ENCODE peak calls at places on chromosomes 4 and X, in four cellular contexts. Z is choroid plexus epithelial cell, N is GM20000, I is mesothelial cell of epicardium. P is an unnamed sample.

GRCh38 chr4:61527886-61528285 is 327.8 kb downstream of the ADGRL3 start:
- DNase-seq in Z (no peak), N (no peak), I (no peak), P (no peak)

GRCh38 chr4:96228463-96228862 is 388.6 kb downstream of the PDHA2 start:
- DNase-seq in Z (peak), N (no peak), I (no peak), P (no peak)

GRCh38 chr4:10734697-10735096 is 50.1 kb upstream of the CLNK start:
- DNase-seq in Z (no peak), N (no peak), I (no peak), P (no peak)

GRCh38 chrX:123859409-123859827 is 435 bp upstream of the XIAP start:
- DNase-seq in Z (no peak), N (no peak), I (no peak), P (no peak)

GRCh38 chr4:2343476-2343875 is 75.0 kb downstream of the ZFYVE28 start:
- DNase-seq in Z (no peak), N (no peak), I (peak), P (no peak)

GRCh38 chr4:2928242-2929155 is 34.7 kb downstream of the NOP14 start:
- DNase-seq in Z (no peak), N (no peak), I (no peak), P (no peak)

GRCh38 chr4:186932631-186933150 is 209.0 kb upstream of the FAT1 start:
- DNase-seq in Z (peak), N (no peak), I (no peak), P (no peak)

GRCh38 chrX:39856472-39857121 is 241.2 kb downstream of the BCOR start:
- DNase-seq in Z (no peak), N (no peak), I (no peak), P (no peak)

GRCh38 chrX:71542825-71543224 is 9.9 kb downstream of the OGT start:
- DNase-seq in Z (no peak), N (no peak), I (no peak), P (no peak)

GRCh38 chrX:48474127-48474526 is 1.9 kb upstream of the FTSJ1 start:
- DNase-seq in Z (peak), N (no peak), I (no peak), P (no peak)

GRCh38 chr4:152831416-152831815 is 51.7 kb downstream of the ARFIP1 start:
- DNase-seq in Z (no peak), N (no peak), I (no peak), P (no peak)

GRCh38 chr4:11446156-11446811 is 17.6 kb upstream of the HS3ST1 start:
- DNase-seq in Z (peak), N (no peak), I (no peak), P (no peak)

GRCh38 chr4:93409035-93409434 is 419.5 kb upstream of the ATOH1 start:
- DNase-seq in Z (no peak), N (no peak), I (no peak), P (no peak)

GRCh38 chr4:76087007-76087769 is 12.7 kb downstream of the ART3 start:
- DNase-seq in Z (peak), N (peak), I (no peak), P (no peak)

GRCh38 chr4:25760518-25761157 is 102.2 kb downstream of the SEL1L3 start:
- DNase-seq in Z (peak), N (no peak), I (no peak), P (no peak)

GRCh38 chr4:91502365-91502764 is 801.4 kb upstream of the GRID2 start:
- DNase-seq in Z (peak), N (no peak), I (no peak), P (no peak)

GRCh38 chr4:122702939-122703338 is 29.6 kb upstream of the BBS12 start:
- DNase-seq in Z (no peak), N (no peak), I (no peak), P (no peak)

GRCh38 chr4:2933566-2934076 is 29.6 kb downstream of the NOP14 start:
- DNase-seq in Z (no peak), N (no peak), I (no peak), P (no peak)

GRCh38 chrX:132041016-132041415 is 17.9 kb downstream of the STK26 start:
- DNase-seq in Z (peak), N (no peak), I (no peak), P (no peak)

GRCh38 chr4:183492791-183493221 is 12.1 kb upstream of the ING2 start:
- DNase-seq in Z (peak), N (no peak), I (no peak), P (no peak)

GRCh38 chr4:12993923-12994322 is 490.2 kb downstream of the RAB28 start:
- DNase-seq in Z (no peak), N (no peak), I (no peak), P (no peak)

DNA sequence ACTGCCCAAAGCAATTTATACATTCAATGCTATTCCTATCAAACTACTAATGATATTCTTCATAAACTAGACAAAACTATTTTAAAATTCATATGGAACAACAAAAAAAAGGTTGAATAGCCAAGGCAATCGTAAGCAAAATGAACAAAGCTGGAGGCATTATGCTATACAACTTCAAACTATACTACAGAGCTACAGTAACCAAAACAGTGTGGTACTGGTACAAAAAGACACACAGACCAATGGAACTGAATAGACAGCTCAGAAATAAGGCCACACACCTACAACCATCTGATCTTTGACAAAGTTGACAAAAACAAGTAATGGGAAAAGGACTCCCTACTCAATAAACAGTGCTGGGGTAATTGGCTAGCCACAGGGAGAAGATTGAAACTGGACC is 67.0 kb downstream of the FGF16 start:
- DNase-seq in Z (no peak), N (no peak), I (no peak), P (no peak)
- TF ChIP-seq CTCF in Z (no peak), N (no peak), I (no peak), P (no peak)

GRCh38 chrX:19513383-19513782 is 1.9 kb downstream of the MAP3K15 start:
- DNase-seq in Z (peak), N (no peak), I (no peak), P (no peak)

GRCh38 chrX:19517965-19518364 is 2.7 kb upstream of the MAP3K15 start:
- DNase-seq in Z (no peak), N (no peak), I (no peak), P (no peak)

GRCh38 chrX:19512961-19513360 is 2.3 kb downstream of the MAP3K15 start:
- DNase-seq in Z (no peak), N (peak), I (no peak), P (no peak)

GRCh38 chrX:19514791-19515614 is at the start of gene MAP3K15:
- DNase-seq in Z (no peak), N (peak), I (peak), P (no peak)

GRCh38 chrX:19515615-19516105 is 352 bp upstream of the MAP3K15 start:
- DNase-seq in Z (no peak), N (peak), I (no peak), P (no peak)
- TF ChIP-seq CTCF in Z (no peak), N (peak), I (no peak), P (no peak)

DNA sequence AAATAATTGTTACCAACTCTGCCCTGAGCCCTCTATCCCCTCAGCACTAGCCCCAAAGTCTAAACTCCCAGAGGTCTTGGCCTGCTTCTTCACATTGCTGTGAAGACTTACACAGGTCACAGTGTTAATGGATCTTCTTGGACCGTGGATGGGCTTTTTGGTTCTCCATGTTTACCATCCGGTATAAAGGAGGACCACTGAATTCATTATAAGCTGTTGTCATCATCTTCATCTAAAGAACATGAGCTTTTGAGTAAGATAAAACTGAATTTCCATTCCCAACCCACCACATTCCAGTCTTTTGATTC is 8.5 kb downstream of the NUDT11 start:
- DNase-seq in Z (peak), N (no peak), I (no peak), P (no peak)
- TF ChIP-seq CTCF in Z (no peak), N (no peak), I (no peak), P (no peak)

GRCh38 chr4:89598602-89599001 is 238.4 kb downstream of the SNCA start:
- DNase-seq in Z (peak), N (no peak), I (no peak), P (no peak)
- TF ChIP-seq CTCF in Z (peak), N (no peak), I (peak), P (no peak)

GRCh38 chr4:40506066-40506465 is 123.6 kb downstream of the RBM47 start:
- DNase-seq in Z (no peak), N (no peak), I (no peak), P (no peak)

GRCh38 chr4:40511017-40511614 is 118.5 kb downstream of the RBM47 start:
- DNase-seq in Z (no peak), N (no peak), I (no peak), P (no peak)

GRCh38 chr4:40506492-40506891 is 123.2 kb downstream of the RBM47 start:
- DNase-seq in Z (no peak), N (no peak), I (no peak), P (no peak)

GRCh38 chr4:40502936-40503335 is 126.7 kb downstream of the RBM47 start:
- DNase-seq in Z (no peak), N (peak), I (no peak), P (no peak)

DNA sequence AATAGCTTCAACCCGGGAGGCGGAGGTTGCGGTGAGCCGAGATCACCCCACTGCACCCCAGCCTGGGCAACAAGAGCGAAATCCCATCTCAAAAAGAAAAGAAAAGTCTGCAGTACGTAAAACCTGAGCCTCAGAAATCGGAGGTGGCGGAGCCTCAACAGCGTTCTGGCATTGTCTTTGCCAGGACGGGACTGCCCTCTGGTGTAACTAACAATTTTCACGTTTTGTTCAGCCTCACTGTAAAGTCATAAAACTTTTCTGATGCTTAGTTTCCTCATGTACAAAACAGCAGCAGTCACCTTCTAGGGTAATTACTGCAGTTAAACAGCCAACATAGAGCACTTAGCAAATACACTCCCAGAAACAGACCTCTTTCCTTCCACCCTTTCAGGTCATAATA is 121.7 kb downstream of the RBM47 start:
- DNase-seq in Z (no peak), N (no peak), I (no peak), P (no peak)
- TF ChIP-seq CTCF in Z (no peak), N (no peak), I (no peak), P (no peak)

GRCh38 chr4:47668810-47669408 is 169.0 kb downstream of the CORIN start:
- DNase-seq in Z (peak), N (peak), I (no peak), P (no peak)
- TF ChIP-seq CTCF in Z (peak), N (peak), I (peak), P (peak)

P was measured in natural killer cell.